ENCODE peak calls at places on chromosomes 11 and 22, in five cellular contexts. D is pancreas, A is choroid plexus epithelial cell, C is glutamatergic neuron, F is heart right ventricle. R is an unnamed sample.
A peak's percentile ranks its signal among the peaks of the same experiment; 100 is the strongest.

GRCh38 chr11:6321356-6321755 is 1.1 kb upstream of the CAVIN3 start:
- DNase-seq in A (no peak), F (no peak), D (no peak), C (no peak), R (no peak)

GRCh38 chr22:45231293-45231692 is 9.4 kb downstream of the KIAA0930 start:
- DNase-seq in F (no peak), C (no peak), A (no peak), D (no peak), R (no peak)

GRCh38 chr11:33557201-33557600 is 143.4 kb downstream of the C11orf91 start:
- DNase-seq in F (no peak), D (no peak), A (peak; percentile 63), C (no peak), R (no peak)

GRCh38 chr11:133945087-133945974 is 11.4 kb downstream of the IGSF9B start:
- DNase-seq in F (peak; percentile 78), C (no peak), D (no peak), A (no peak), R (no peak)

GRCh38 chr11:3198815-3199214 is 19.8 kb downstream of the MRGPRG start:
- DNase-seq in C (no peak), F (no peak), A (no peak), D (no peak), R (no peak)

GRCh38 chr22:28017558-28017820 is 98.4 kb upstream of the PITPNB start:
- DNase-seq in D (no peak), C (no peak), A (no peak), F (no peak), R (no peak)

GRCh38 chr11:8252388-8252787 is 11.3 kb downstream of the LMO1 start:
- DNase-seq in C (no peak), A (no peak), D (no peak), F (no peak), R (peak; percentile 7)

GRCh38 chr11:116871248-116871647 is 33.8 kb upstream of the APOA1 start:
- DNase-seq in A (peak; percentile 64), D (no peak), C (no peak), F (peak; percentile 44), R (no peak)

GRCh38 chr22:19886605-19887250 is 32.1 kb upstream of the GNB1L start:
- DNase-seq in F (no peak), C (no peak), D (no peak), A (peak; percentile 60), R (no peak)

GRCh38 chr11:83573097-83573496 is 286.9 kb upstream of the CCDC90B start:
- DNase-seq in A (peak; percentile 21), D (no peak), C (no peak), F (no peak), R (no peak)

GRCh38 chr11:69942333-69942820 is 123.2 kb upstream of the FGF3 start:
- DNase-seq in F (no peak), C (no peak), A (no peak), D (no peak), R (no peak)

GRCh38 chr11:16881074-16881709 is 133.0 kb downstream of the PLEKHA7 start:
- DNase-seq in C (no peak), D (peak; percentile 57), A (peak; percentile 46), F (peak; percentile 70), R (no peak)

GRCh38 chr22:41341012-41341411 is 39.7 kb downstream of the ZC3H7B start:
- DNase-seq in F (no peak), D (no peak), C (no peak), A (no peak), R (no peak)

GRCh38 chr11:6418958-6419611 is at the start of gene APBB1:
- DNase-seq in F (peak; percentile 63), D (peak; percentile 52), C (peak; percentile 79), A (peak; percentile 61), R (peak; percentile 76)

GRCh38 chr11:10351435-10351767 is 46.5 kb downstream of the ADM start:
- DNase-seq in C (no peak), F (no peak), A (no peak), D (peak; percentile 60), R (no peak)

GRCh38 chr11:75436806-75437205 is 3.8 kb upstream of the KLHL35 start:
- DNase-seq in A (no peak), D (no peak), C (no peak), F (no peak), R (no peak)

GRCh38 chr11:33936745-33937612 is 45.1 kb upstream of the LMO2 start:
- DNase-seq in A (peak; percentile 57), F (peak; percentile 82), D (no peak), C (no peak), R (no peak)

DNA sequence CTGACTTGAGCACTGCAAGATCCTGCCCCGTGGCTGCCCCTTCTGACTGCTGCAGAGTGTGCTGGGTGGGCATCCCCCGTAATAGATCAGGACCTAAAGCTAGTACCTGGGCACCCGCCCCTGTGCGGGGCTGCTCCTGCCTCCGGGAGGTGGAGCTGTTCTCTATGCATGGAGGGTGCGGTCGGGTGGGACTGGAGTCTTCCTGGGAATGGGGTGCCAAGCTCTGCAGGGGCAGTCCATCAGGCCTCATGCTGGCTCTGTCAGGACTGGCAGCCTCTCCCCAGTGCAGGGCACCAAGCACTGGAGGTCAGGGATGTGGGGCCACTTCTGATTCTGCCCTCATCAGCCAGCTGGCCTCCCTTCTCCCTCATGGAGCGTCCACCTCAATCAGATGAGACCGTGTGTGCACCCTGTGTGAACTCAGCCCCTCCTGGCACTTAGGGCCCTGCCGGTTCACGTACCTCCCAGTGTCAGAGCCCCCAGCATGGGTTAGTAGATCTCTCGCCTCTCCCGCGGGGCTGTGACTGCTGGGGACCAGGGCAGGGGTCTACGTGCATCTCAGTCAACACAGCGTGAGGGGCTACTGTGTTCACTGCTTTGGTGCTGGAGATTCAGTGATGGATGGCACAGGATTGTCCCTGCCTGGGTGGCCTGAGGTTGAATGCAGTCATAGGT is 30.7 kb downstream of the MPPED1 start:
- DNase-seq in F (no peak), A (no peak), D (no peak), C (no peak), R (no peak)
- TF ChIP-seq CTCF in F (no peak), A (no peak), D (no peak), C (no peak), R (no peak)

GRCh38 chr11:60345489-60345888 is 18.4 kb downstream of the MS4A6E start:
- DNase-seq in C (peak; percentile 21), A (peak; percentile 12), D (peak; percentile 31), F (peak; percentile 19), R (no peak)
- TF ChIP-seq CTCF in C (no peak), A (peak; percentile 31), D (no peak), F (peak; percentile 13), R (no peak)

GRCh38 chr11:104876838-104877500 is 21.3 kb downstream of the CASP12 start:
- DNase-seq in C (no peak), A (no peak), D (no peak), F (no peak), R (no peak)

GRCh38 chr11:104870910-104871309 is 27.4 kb downstream of the CASP12 start:
- DNase-seq in D (no peak), F (no peak), A (peak; percentile 59), C (no peak), R (no peak)

GRCh38 chr11:104876324-104876723 is 21.9 kb downstream of the CASP12 start:
- DNase-seq in C (no peak), F (no peak), D (no peak), A (no peak), R (no peak)

GRCh38 chr11:104872393-104872792 is 25.9 kb downstream of the CASP12 start:
- DNase-seq in C (no peak), D (no peak), A (no peak), F (no peak), R (no peak)

GRCh38 chr11:104873252-104873651 is 25.0 kb downstream of the CASP12 start:
- DNase-seq in A (no peak), F (no peak), D (no peak), C (peak; percentile 14), R (no peak)
- TF ChIP-seq CTCF in A (no peak), F (no peak), D (no peak), C (peak; percentile 21), R (no peak)

DNA sequence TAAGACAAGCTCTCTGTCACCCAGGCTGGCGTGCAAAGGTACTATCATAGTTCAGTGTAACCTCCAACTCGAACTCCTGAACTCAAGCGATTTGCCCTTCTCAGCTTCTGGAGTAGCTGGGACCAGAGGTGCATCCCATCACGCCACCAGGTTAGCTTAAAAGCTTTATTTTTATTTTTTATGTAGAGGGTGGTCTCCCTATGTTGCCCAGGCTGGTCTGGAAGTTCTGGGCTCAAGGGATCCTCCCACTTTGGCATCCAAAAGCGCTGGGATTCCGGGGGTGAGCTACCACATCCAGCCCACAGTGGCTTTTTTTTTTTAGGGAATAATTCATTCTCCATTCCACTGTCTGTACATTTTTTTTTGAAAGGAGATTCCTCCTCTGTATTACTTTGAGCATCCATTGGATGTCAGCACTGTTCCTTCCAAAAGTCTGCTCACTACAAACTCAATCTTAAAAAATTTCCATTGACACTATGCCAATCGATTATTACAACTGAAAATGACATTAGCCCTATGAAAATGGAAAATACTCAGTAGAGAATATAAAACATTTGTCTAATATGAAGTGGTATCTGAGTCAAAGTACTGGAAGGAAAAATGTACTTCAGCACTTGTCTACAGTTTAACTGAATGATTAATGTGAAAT is 1.3 kb upstream of the LPXN start:
- DNase-seq in A (peak; percentile 69), D (no peak), C (no peak), F (no peak), R (no peak)
- TF ChIP-seq CTCF in A (peak; percentile 59), D (no peak), C (no peak), F (peak; percentile 66), R (no peak)

GRCh38 chr11:118524356-118524755 is 2.9 kb upstream of the TTC36 start:
- DNase-seq in F (no peak), A (no peak), C (no peak), D (no peak), R (no peak)

GRCh38 chr11:118524757-118525465 is 2.4 kb upstream of the TTC36 start:
- DNase-seq in C (no peak), F (no peak), A (no peak), D (no peak), R (no peak)

GRCh38 chr11:118519549-118519948 is 7.7 kb upstream of the TTC36 start:
- DNase-seq in D (no peak), A (no peak), C (no peak), F (no peak), R (no peak)

GRCh38 chr11:118521892-118522311 is 5.4 kb upstream of the TTC36 start:
- DNase-seq in C (no peak), A (no peak), D (no peak), F (no peak), R (no peak)

DNA sequence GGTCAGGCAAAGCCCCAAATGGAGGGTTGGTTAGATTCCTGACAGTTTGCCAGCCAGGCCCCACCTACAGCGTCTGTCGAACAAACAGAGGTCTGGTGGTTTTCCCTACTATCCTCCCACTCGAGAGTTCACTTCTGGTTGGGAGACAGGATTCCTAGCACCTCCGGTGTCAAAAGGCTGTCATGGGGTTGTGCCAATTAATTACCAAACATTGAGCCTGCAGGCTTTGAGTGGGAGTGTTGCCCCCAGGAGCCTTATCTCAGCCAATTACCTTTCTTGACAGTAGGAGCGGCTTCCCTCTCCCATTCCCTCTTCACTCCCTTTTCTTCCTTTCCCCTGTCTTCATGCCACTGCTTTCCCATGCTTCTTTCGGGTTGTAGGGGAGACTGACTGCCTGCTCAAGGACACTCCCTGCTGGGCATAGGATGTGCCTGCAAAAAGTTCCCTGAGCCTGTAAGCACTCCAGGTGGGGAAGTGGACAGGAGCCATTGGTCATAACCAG is 4.7 kb upstream of the TTC36 start:
- DNase-seq in A (peak; percentile 66), D (no peak), F (no peak), C (no peak), R (no peak)
- TF ChIP-seq CTCF in A (peak; percentile 73), D (no peak), F (peak; percentile 46), C (no peak), R (no peak)

DNA sequence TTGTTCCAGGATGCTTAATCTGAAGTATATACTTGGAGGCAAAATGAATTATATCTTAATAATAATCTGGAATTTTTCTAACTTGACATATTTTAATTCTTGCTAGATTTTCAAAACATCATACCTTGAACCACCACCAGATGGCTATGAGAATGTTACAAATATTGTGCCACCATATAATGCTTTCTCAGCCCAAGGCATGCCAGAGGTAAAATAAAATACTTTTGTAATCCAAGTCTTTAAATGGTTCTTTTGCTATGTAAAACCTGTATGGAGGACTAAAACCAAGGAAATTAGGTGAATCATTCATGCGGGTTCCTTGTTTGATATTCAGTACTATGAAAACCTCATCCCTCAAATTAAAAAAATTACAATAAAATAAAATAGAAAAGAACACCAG is 14.4 kb downstream of the NAALAD2 start:
- DNase-seq in C (no peak), F (no peak), A (peak; percentile 30), D (no peak), R (no peak)
- TF ChIP-seq CTCF in C (peak; percentile 34), F (no peak), A (peak; percentile 32), D (no peak), R (no peak)

R was measured in activated B cell treated with CpG ODN at 0.5 μM for 24 hours.